ENCODE peak calls at places on chromosomes 13 and 19, in ten cellular contexts. M is Peyer's patch, R is epithelial cell of proximal tubule, O is dorsolateral prefrontal cortex, W is AG04449, H is MM.1S, Y is foreskin fibroblast, L is stomach, J is brain microvascular endothelial cell, F is hepatocyte. C is an unnamed sample.

GRCh38 chr19:29549105-29550070 is 23.6 kb downstream of the VSTM2B start:
- DNase-seq in M (peak), R (no peak), O (no peak), W (no peak), H (no peak), Y (no peak), L (peak), J (no peak), F (no peak), C (no peak)

GRCh38 chr13:45219938-45220375 is 19.1 kb upstream of the KCTD4 start:
- DNase-seq in M (no peak), R (peak), O (no peak), W (no peak), H (no peak), Y (peak), L (no peak), J (peak), F (no peak), C (no peak)

GRCh38 chr13:112700291-112701060 is 10.6 kb downstream of the ATP11A start:
- DNase-seq in M (peak), R (no peak), O (no peak), W (no peak), H (no peak), Y (no peak), L (peak), J (no peak), F (no peak), C (no peak)

GRCh38 chr19:54271106-54271505 is 9.8 kb downstream of the LILRB2 start:
- DNase-seq in M (no peak), R (no peak), O (no peak), W (no peak), H (no peak), Y (no peak), L (no peak), J (no peak), F (no peak), C (no peak)

GRCh38 chr13:110129076-110129475 is 177.9 kb downstream of the COL4A1 start:
- DNase-seq in M (no peak), R (no peak), O (no peak), W (no peak), H (no peak), Y (no peak), L (no peak), J (no peak), F (no peak), C (no peak)

GRCh38 chr19:4511300-4512054 is 6.8 kb downstream of the PLIN4 start:
- DNase-seq in M (no peak), R (no peak), O (no peak), W (no peak), H (no peak), Y (no peak), L (no peak), J (no peak), F (no peak), C (no peak)

GRCh38 chr13:44155422-44156293 is 218.0 kb upstream of the SERP2 start:
- DNase-seq in M (peak), R (no peak), O (no peak), W (no peak), H (no peak), Y (peak), L (peak), J (no peak), F (peak), C (no peak)

GRCh38 chr13:48783181-48783630 is 129.5 kb downstream of the CYSLTR2 start:
- DNase-seq in M (peak), R (peak), O (no peak), W (peak), H (no peak), Y (peak), L (peak), J (peak), F (peak), C (peak)

GRCh38 chr19:55481148-55482127 is 3.5 kb upstream of the NAT14 start:
- DNase-seq in M (no peak), R (no peak), O (no peak), W (no peak), H (no peak), Y (no peak), L (no peak), J (no peak), F (no peak), C (no peak)

GRCh38 chr19:2051771-2052704 is 994 bp upstream of the MKNK2 start:
- DNase-seq in M (peak), R (no peak), O (no peak), W (no peak), H (no peak), Y (no peak), L (peak), J (no peak), F (peak), C (no peak)

GRCh38 chr13:30370146-30370545 is 52.1 kb upstream of the UBE2L5 start:
- DNase-seq in M (no peak), R (no peak), O (no peak), W (no peak), H (peak), Y (no peak), L (no peak), J (no peak), F (no peak), C (no peak)

GRCh38 chr19:31555634-31556215 is 206.5 kb upstream of the TSHZ3 start:
- DNase-seq in M (no peak), R (no peak), O (no peak), W (no peak), H (no peak), Y (no peak), L (no peak), J (no peak), F (peak), C (no peak)

GRCh38 chr13:40192516-40193257 is 473.8 kb downstream of the FOXO1 start:
- DNase-seq in M (no peak), R (no peak), O (no peak), W (no peak), H (no peak), Y (no peak), L (no peak), J (no peak), F (no peak), C (no peak)

GRCh38 chr19:9952276-9952675 is 16.0 kb upstream of the OLFM2 start:
- DNase-seq in M (no peak), R (no peak), O (no peak), W (no peak), H (no peak), Y (no peak), L (no peak), J (no peak), F (no peak), C (no peak)

GRCh38 chr13:110208116-110208515 is 98.8 kb downstream of the COL4A1 start:
- DNase-seq in M (no peak), R (no peak), O (no peak), W (no peak), H (no peak), Y (no peak), L (no peak), J (no peak), F (no peak), C (no peak)

GRCh38 chr19:30063184-30064020 is 121.4 kb downstream of the URI1 start:
- DNase-seq in M (peak), R (no peak), O (no peak), W (no peak), H (no peak), Y (no peak), L (no peak), J (no peak), F (no peak), C (no peak)

GRCh38 chr19:39156230-39156890 is 30.8 kb downstream of the PAK4 start:
- DNase-seq in M (no peak), R (no peak), O (no peak), W (no peak), H (no peak), Y (peak), L (peak), J (peak), F (no peak), C (peak)

GRCh38 chr19:18373892-18374629 is 11.9 kb upstream of the GDF15 start:
- DNase-seq in M (peak), R (peak), O (peak), W (peak), H (peak), Y (peak), L (peak), J (peak), F (peak), C (peak)

GRCh38 chr19:14118165-14119051 is 846 bp upstream of the PRKACA start:
- DNase-seq in M (peak), R (no peak), O (peak), W (peak), H (no peak), Y (peak), L (peak), J (peak), F (peak), C (peak)

GRCh38 chr19:3075605-3076431 is 13.5 kb upstream of the TLE5 start:
- DNase-seq in M (peak), R (no peak), O (peak), W (no peak), H (peak), Y (peak), L (peak), J (no peak), F (peak), C (no peak)

GRCh38 chr13:64633948-64634347 is 2596.2 kb downstream of the PCDH9 start:
- DNase-seq in M (no peak), R (no peak), O (no peak), W (no peak), H (peak), Y (peak), L (no peak), J (no peak), F (no peak), C (no peak)

GRCh38 chr19:53703361-53703760 is 71.6 kb downstream of the DPRX start:
- DNase-seq in M (no peak), R (no peak), O (no peak), W (no peak), H (no peak), Y (no peak), L (no peak), J (no peak), F (no peak), C (no peak)

GRCh38 chr13:56039992-56040391 is 1100.7 kb upstream of the PRR20A start:
- DNase-seq in M (no peak), R (no peak), O (no peak), W (no peak), H (no peak), Y (no peak), L (no peak), J (no peak), F (no peak), C (no peak)

GRCh38 chr19:38455031-38455430 is 21.5 kb downstream of the RYR1 start:
- DNase-seq in M (no peak), R (no peak), O (no peak), W (no peak), H (no peak), Y (peak), L (no peak), J (peak), F (peak), C (no peak)

GRCh38 chr19:30085394-30085793 is 143.4 kb downstream of the URI1 start:
- DNase-seq in M (no peak), R (no peak), O (no peak), W (no peak), H (no peak), Y (no peak), L (no peak), J (no peak), F (no peak), C (no peak)

GRCh38 chr13:39306639-39307589 is 268.7 kb downstream of the NHLRC3 start:
- DNase-seq in M (no peak), R (no peak), O (no peak), W (no peak), H (no peak), Y (no peak), L (no peak), J (no peak), F (no peak), C (no peak)

GRCh38 chr19:51986309-51987291 is at the start of gene ZNF350:
- DNase-seq in M (peak), R (peak), O (peak), W (peak), H (peak), Y (peak), L (peak), J (peak), F (peak), C (peak)

GRCh38 chr19:24086974-24087595 is at the start of gene ZNF254:
- DNase-seq in M (peak), R (peak), O (peak), W (peak), H (no peak), Y (peak), L (peak), J (peak), F (peak), C (peak)

GRCh38 chr13:91058066-91058465 is 289.4 kb upstream of the MIR17HG start:
- DNase-seq in M (no peak), R (no peak), O (no peak), W (no peak), H (peak), Y (no peak), L (no peak), J (peak), F (peak), C (no peak)

GRCh38 chr19:42422576-42423461 is 4.4 kb downstream of the LIPE start:
- DNase-seq in M (no peak), R (no peak), O (no peak), W (no peak), H (peak), Y (peak), L (no peak), J (no peak), F (peak), C (no peak)

GRCh38 chr19:45574526-45574925 is 10.1 kb downstream of the OPA3 start:
- DNase-seq in M (no peak), R (no peak), O (no peak), W (no peak), H (no peak), Y (no peak), L (no peak), J (no peak), F (no peak), C (no peak)

GRCh38 chr13:105773887-105774538 is 761.4 kb downstream of the EFNB2 start:
- DNase-seq in M (no peak), R (peak), O (no peak), W (peak), H (peak), Y (no peak), L (no peak), J (peak), F (peak), C (no peak)

GRCh38 chr13:113456116-113456702 is 2.9 kb upstream of the ADPRHL1 start:
- DNase-seq in M (no peak), R (no peak), O (no peak), W (no peak), H (no peak), Y (no peak), L (no peak), J (no peak), F (no peak), C (no peak)

GRCh38 chr13:100883453-100883852 is 208.9 kb upstream of the TMTC4 start:
- DNase-seq in M (no peak), R (no peak), O (peak), W (no peak), H (no peak), Y (no peak), L (no peak), J (no peak), F (no peak), C (no peak)

GRCh38 chr19:48378194-48378570 is 13.2 kb downstream of the KDELR1 start:
- DNase-seq in M (no peak), R (no peak), O (no peak), W (no peak), H (peak), Y (no peak), L (no peak), J (no peak), F (no peak), C (no peak)

GRCh38 chr19:55369651-55370304 is 485 bp downstream of the IL11 start:
- DNase-seq in M (no peak), R (no peak), O (peak), W (no peak), H (no peak), Y (peak), L (no peak), J (peak), F (peak), C (no peak)

GRCh38 chr19:423691-424466 is 14.9 kb upstream of the C2CD4C start:
- DNase-seq in M (no peak), R (no peak), O (no peak), W (no peak), H (no peak), Y (no peak), L (no peak), J (no peak), F (no peak), C (no peak)

GRCh38 chr13:80342541-80343371 is 1.8 kb upstream of the SPRY2 start:
- DNase-seq in M (peak), R (no peak), O (peak), W (no peak), H (peak), Y (peak), L (peak), J (peak), F (peak), C (no peak)
- H3K4me3 ChIP-seq in M (peak), R (peak), O (peak), W (peak), H (peak), Y (peak), L (peak), J (peak), F (peak), C (peak)

DNA sequence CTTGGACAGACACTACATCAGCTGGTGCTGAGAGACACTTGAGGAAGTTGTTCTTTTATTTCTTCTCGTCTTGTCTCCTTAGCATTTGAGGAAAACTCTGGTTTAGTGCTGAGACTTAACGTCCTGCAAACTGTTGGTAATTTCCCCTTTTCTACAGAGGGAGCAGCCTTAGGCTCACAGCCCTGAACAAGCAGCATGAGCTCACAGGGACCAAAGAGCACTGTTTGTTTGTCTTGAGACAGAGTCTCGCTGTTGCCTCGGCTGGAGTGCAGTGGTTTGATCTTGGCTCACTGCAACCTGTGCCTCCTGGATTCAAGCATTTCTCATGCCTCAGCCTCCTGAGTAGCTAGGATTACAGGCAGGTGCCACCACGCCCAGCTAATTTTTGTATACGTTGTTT is 5.5 kb downstream of the ZNF805 start:
- DNase-seq in M (no peak), R (no peak), O (no peak), W (no peak), H (no peak), Y (no peak), L (no peak), J (no peak), F (peak), C (no peak)
- H3K4me3 ChIP-seq in M (no peak), R (no peak), O (no peak), W (no peak), H (no peak), Y (no peak), L (no peak), J (no peak), F (no peak), C (no peak)

GRCh38 chr13:57507752-57508463 is 123.6 kb upstream of the PCDH17 start:
- DNase-seq in M (no peak), R (no peak), O (no peak), W (no peak), H (no peak), Y (no peak), L (no peak), J (no peak), F (no peak), C (no peak)
- H3K4me3 ChIP-seq in M (no peak), R (no peak), O (no peak), W (no peak), H (no peak), Y (no peak), L (no peak), J (no peak), F (no peak), C (no peak)

GRCh38 chr13:35475960-35476943 is at the start of gene MAB21L1:
- DNase-seq in M (no peak), R (no peak), O (no peak), W (no peak), H (no peak), Y (peak), L (peak), J (peak), F (peak), C (no peak)
- H3K4me3 ChIP-seq in M (peak), R (peak), O (peak), W (peak), H (peak), Y (peak), L (peak), J (peak), F (peak), C (peak)

GRCh38 chr13:94711561-94712286 is 621 bp downstream of the SOX21 start:
- DNase-seq in M (no peak), R (no peak), O (no peak), W (no peak), H (no peak), Y (peak), L (no peak), J (no peak), F (peak), C (no peak)

GRCh38 chr13:94712287-94712811 is at the start of gene SOX21:
- DNase-seq in M (no peak), R (no peak), O (no peak), W (no peak), H (no peak), Y (no peak), L (no peak), J (no peak), F (no peak), C (no peak)

GRCh38 chr13:94713556-94714182 is 1.3 kb upstream of the SOX21 start:
- DNase-seq in M (no peak), R (no peak), O (no peak), W (no peak), H (no peak), Y (no peak), L (no peak), J (no peak), F (no peak), C (no peak)

GRCh38 chr13:94710881-94711560 is 1.3 kb downstream of the SOX21 start:
- DNase-seq in M (no peak), R (no peak), O (no peak), W (no peak), H (peak), Y (peak), L (no peak), J (no peak), F (peak), C (no peak)

GRCh38 chr13:94712812-94713555 is 639 bp upstream of the SOX21 start:
- DNase-seq in M (no peak), R (no peak), O (no peak), W (peak), H (no peak), Y (peak), L (peak), J (no peak), F (peak), C (peak)
- H3K4me3 ChIP-seq in M (no peak), R (no peak), O (peak), W (no peak), H (no peak), Y (no peak), L (peak), J (peak), F (peak), C (peak)